ENCODE peak calls at places on chromosome 2, in seven cellular contexts. G, L, W, K, Q, H and I are unnamed samples.

GRCh38 chr2:67445652-67446268 is 48.6 kb downstream of the ETAA1 start:
- DNase-seq in K (no peak), L (no peak), H (peak; percentile 63), W (no peak), Q (no peak), G (no peak), I (no peak)

GRCh38 chr2:10880586-10881321 is 31.0 kb upstream of the KCNF1 start:
- DNase-seq in L (no peak), Q (no peak), W (no peak), G (peak; percentile 57), H (no peak), K (no peak), I (no peak)

GRCh38 chr2:239758325-239758877 is 266.7 kb downstream of the NDUFA10 start:
- DNase-seq in L (peak; percentile 6), K (no peak), G (peak; percentile 9), H (no peak), W (no peak), Q (peak; percentile 3), I (no peak)

GRCh38 chr2:8319219-8319618 is 362.6 kb upstream of the ID2 start:
- DNase-seq in K (no peak), Q (no peak), W (no peak), L (no peak), G (no peak), H (peak; percentile 20), I (no peak)

GRCh38 chr2:183207110-183207509 is 82.9 kb downstream of the NUP35 start:
- DNase-seq in K (no peak), L (peak; percentile 42), H (no peak), W (no peak), G (no peak), Q (peak; percentile 73), I (peak; percentile 66)

GRCh38 chr2:173434729-173435345 is 80.2 kb downstream of the CDCA7 start:
- DNase-seq in Q (no peak), W (no peak), L (no peak), H (no peak), G (no peak), K (no peak), I (no peak)

GRCh38 chr2:235845245-235845644 is 322.9 kb downstream of the GBX2 start:
- DNase-seq in W (no peak), K (no peak), L (no peak), H (no peak), G (no peak), Q (no peak), I (no peak)

GRCh38 chr2:122070241-122070731 is 314.8 kb downstream of the TSN start:
- DNase-seq in Q (peak; percentile 2), K (no peak), H (no peak), L (peak; percentile 47), G (no peak), W (no peak), I (peak; percentile 39)

GRCh38 chr2:40360652-40361051 is 91.2 kb downstream of the SLC8A1 start:
- DNase-seq in G (no peak), L (no peak), K (no peak), H (peak; percentile 26), Q (no peak), W (peak; percentile 2), I (peak; percentile 27)

GRCh38 chr2:219736196-219736595 is 108.8 kb downstream of the SLC4A3 start:
- DNase-seq in G (no peak), Q (peak; percentile 80), W (peak; percentile 37), H (peak; percentile 79), L (peak; percentile 84), K (no peak), I (peak; percentile 89)

GRCh38 chr2:219870023-219870422 is 242.6 kb downstream of the SLC4A3 start:
- DNase-seq in K (no peak), L (no peak), H (peak; percentile 47), W (no peak), G (no peak), Q (no peak), I (no peak)

GRCh38 chr2:65367517-65367916 is 64.9 kb downstream of the SPRED2 start:
- DNase-seq in L (peak; percentile 95), K (no peak), H (peak; percentile 99), W (no peak), Q (peak; percentile 96), G (no peak), I (peak; percentile 97)

GRCh38 chr2:53460347-53460746 is 307.3 kb upstream of the CHAC2 start:
- DNase-seq in L (no peak), W (no peak), Q (no peak), G (no peak), K (no peak), H (peak; percentile 15), I (no peak)

GRCh38 chr2:99818842-99819241 is 323.5 kb downstream of the AFF3 start:
- DNase-seq in W (peak; percentile 62), Q (no peak), L (peak; percentile 53), H (peak; percentile 32), G (no peak), K (no peak), I (peak; percentile 49)

GRCh38 chr2:47512581-47513083 is 109.7 kb downstream of the MSH2 start:
- DNase-seq in W (no peak), Q (no peak), K (no peak), G (no peak), H (peak; percentile 57), L (peak; percentile 43), I (no peak)

GRCh38 chr2:145273840-145274239 is 753.9 kb upstream of the ZEB2 start:
- DNase-seq in G (no peak), K (no peak), W (no peak), L (no peak), Q (no peak), H (peak; percentile 77), I (no peak)

GRCh38 chr2:3176869-3177255 is 200.8 kb downstream of the EIPR1 start:
- DNase-seq in K (no peak), H (no peak), W (no peak), Q (no peak), L (no peak), G (no peak), I (no peak)

GRCh38 chr2:196066794-196067382 is 1.7 kb downstream of the DNAH7 start:
- DNase-seq in K (no peak), L (peak; percentile 60), G (no peak), H (peak; percentile 48), Q (peak; percentile 60), W (peak; percentile 40), I (peak; percentile 63)

GRCh38 chr2:240972636-240973521 is 25.5 kb upstream of the SNED1 start:
- DNase-seq in K (peak; percentile 32), L (no peak), G (peak; percentile 46), Q (peak; percentile 35), H (no peak), W (no peak), I (peak; percentile 60)

GRCh38 chr2:207258191-207258991 is 92.6 kb upstream of the KLF7 start:
- DNase-seq in K (peak; percentile 63), L (peak; percentile 99), H (peak; percentile 92), G (peak; percentile 48), W (no peak), Q (peak; percentile 99), I (peak; percentile 100)

GRCh38 chr2:160227252-160227651 is 27.2 kb upstream of the ITGB6 start:
- DNase-seq in H (peak; percentile 86), W (no peak), G (no peak), L (peak; percentile 52), Q (peak; percentile 72), K (no peak), I (peak; percentile 40)

GRCh38 chr2:14750433-14750832 is 117.9 kb downstream of the LRATD1 start:
- DNase-seq in G (no peak), W (no peak), H (no peak), L (no peak), K (no peak), Q (no peak), I (no peak)

GRCh38 chr2:47776621-47777020 is 6.3 kb upstream of the MSH6 start:
- DNase-seq in H (no peak), Q (no peak), G (no peak), K (no peak), L (no peak), W (no peak), I (peak; percentile 41)

GRCh38 chr2:101630224-101630949 is 67.1 kb upstream of the MAP4K4 start:
- DNase-seq in L (no peak), Q (no peak), H (peak; percentile 96), K (no peak), W (no peak), G (peak; percentile 76), I (no peak)

GRCh38 chr2:193072647-193073046 is 877.9 kb upstream of the TMEFF2 start:
- DNase-seq in Q (no peak), W (no peak), H (no peak), K (no peak), L (no peak), G (no peak), I (no peak)

DNA sequence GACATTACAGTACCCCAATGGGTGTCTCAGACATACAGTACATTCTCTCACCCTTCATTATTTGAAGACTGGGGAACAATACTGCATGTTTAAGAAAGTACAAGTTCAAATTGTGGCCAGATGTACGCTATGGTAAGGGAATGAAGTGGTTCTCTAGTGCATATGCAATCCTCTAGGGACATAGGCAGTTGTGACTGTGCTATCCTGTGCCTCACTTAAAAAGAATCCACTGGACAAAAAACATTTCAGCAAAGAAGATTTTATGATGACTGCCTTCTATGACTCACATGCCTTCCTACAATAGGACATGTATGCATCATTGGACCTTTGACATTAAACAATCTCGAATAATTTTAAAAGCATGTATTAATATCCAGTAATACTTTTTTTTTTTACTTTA is 233.4 kb downstream of the CNTNAP5 start:
- DNase-seq in Q (peak; percentile 29), H (no peak), K (no peak), G (no peak), W (no peak), L (peak; percentile 80), I (peak; percentile 40)
- TF ChIP-seq CTCF in Q (no peak), H (no peak), K (no peak), G (no peak), W (no peak), L (no peak), I (no peak)

GRCh38 chr2:27729614-27730013 is 41.9 kb upstream of the MRPL33 start:
- DNase-seq in Q (no peak), K (no peak), W (no peak), G (no peak), L (no peak), H (no peak), I (no peak)
- H3K4me3 ChIP-seq in Q (no peak overlapping the region), K (no peak overlapping the region), W (no peak overlapping the region), G (no peak overlapping the region), L (no peak overlapping the region), H (no peak overlapping the region), I (no peak overlapping the region)

GRCh38 chr2:237779521-237779920 is 19.1 kb upstream of the RBM44 start:
- DNase-seq in W (no peak), H (no peak), Q (no peak), K (no peak), L (no peak), G (no peak), I (no peak)
- TF ChIP-seq CTCF in W (no peak), H (no peak), Q (no peak), K (no peak), L (no peak), G (no peak), I (no peak)

GRCh38 chr2:176109955-176110345 is 2.9 kb downstream of the HOXD11 start:
- DNase-seq in W (no peak), Q (no peak), K (no peak), H (no peak), L (no peak), G (no peak), I (no peak)

GRCh38 chr2:176112375-176113302 is 3.9 kb upstream of the HOXD10 start:
- DNase-seq in W (no peak), H (no peak), Q (no peak), G (no peak), K (no peak), L (no peak), I (no peak)

GRCh38 chr2:176109226-176109954 is 2.3 kb downstream of the HOXD11 start:
- DNase-seq in L (no peak), H (no peak), W (no peak), K (no peak), G (no peak), Q (no peak), I (no peak)

GRCh38 chr2:176111891-176112374 is 4.6 kb upstream of the HOXD10 start:
- DNase-seq in G (no peak), K (no peak), L (no peak), H (no peak), Q (no peak), W (no peak), I (no peak)

GRCh38 chr2:176110975-176111663 is 4.0 kb downstream of the HOXD11 start:
- DNase-seq in G (no peak), W (peak; percentile 36), K (no peak), H (peak; percentile 56), L (peak; percentile 47), Q (peak; percentile 62), I (peak; percentile 27)
- H3K4me3 ChIP-seq in G (no peak overlapping the region), W (no peak overlapping the region), K (peak overlapping the region; percentile 29), H (no peak overlapping the region), L (no peak overlapping the region), Q (no peak overlapping the region), I (no peak overlapping the region)